ENCODE peak calls at places on chromosomes 5 and 9, in seven cellular contexts. G is aorta, V is GM23248, U is fibroblast of pulmonary artery, N is bronchial epithelial cell, T is AG04450, S is OCI-LY7. W is an unnamed sample.

GRCh38 chr5:179840321-179840720 is 18.3 kb downstream of the MRNIP start:
- DNase-seq in U (no peak), S (no peak), T (no peak), N (no peak), V (no peak), G (no peak), W (peak; percentile 41)

GRCh38 chr9:131657890-131658752 is 81.8 kb downstream of the RAPGEF1 start:
- DNase-seq in N (peak; percentile 97), S (peak; percentile 41), G (no peak), T (peak; percentile 76), V (peak; percentile 93), U (peak; percentile 90), W (no peak)

GRCh38 chr5:181044093-181044599 is 4.1 kb downstream of the BTNL9 start:
- DNase-seq in T (no peak), S (peak; percentile 53), U (no peak), V (no peak), G (peak; percentile 55), N (no peak), W (peak; percentile 65)

GRCh38 chr5:142499591-142500384 is 175.0 kb upstream of the SPRY4 start:
- DNase-seq in V (no peak), S (no peak), G (no peak), U (no peak), T (no peak), N (no peak), W (no peak)

GRCh38 chr9:133883356-133883755 is 108.8 kb downstream of the VAV2 start:
- DNase-seq in V (peak; percentile 20), U (no peak), S (no peak), N (peak; percentile 93), T (no peak), G (no peak), W (no peak)

GRCh38 chr5:61304611-61305369 is 27.3 kb upstream of the ZSWIM6 start:
- DNase-seq in N (peak; percentile 100), S (no peak), G (no peak), U (peak; percentile 97), V (peak; percentile 96), T (peak; percentile 58), W (no peak)

GRCh38 chr5:89213584-89213983 is 330.6 kb upstream of the MEF2C start:
- DNase-seq in G (peak; percentile 76), S (no peak), N (no peak), V (peak; percentile 76), T (peak; percentile 13), U (peak; percentile 50), W (no peak)

GRCh38 chr5:124685404-124685930 is 61.0 kb downstream of the ZNF608 start:
- DNase-seq in T (no peak), N (no peak), S (no peak), U (no peak), V (no peak), G (no peak), W (no peak)

GRCh38 chr5:13976867-13977479 is 32.5 kb upstream of the DNAH5 start:
- DNase-seq in N (peak; percentile 56), T (no peak), G (no peak), V (peak; percentile 72), U (peak; percentile 56), S (peak; percentile 13), W (no peak)

GRCh38 chr9:32395483-32396216 is 11.2 kb downstream of the ACO1 start:
- DNase-seq in S (no peak), T (peak; percentile 83), U (peak; percentile 96), G (peak; percentile 75), V (peak; percentile 97), N (peak; percentile 85), W (no peak)

GRCh38 chr5:149857499-149857898 is 87.1 kb downstream of the PDE6A start:
- DNase-seq in V (no peak), U (peak; percentile 87), N (peak; percentile 68), G (no peak), T (no peak), S (no peak), W (peak; percentile 54)

GRCh38 chr9:134344068-134344820 is 18.0 kb downstream of the RXRA start:
- DNase-seq in G (no peak), U (no peak), V (no peak), T (no peak), N (no peak), S (no peak), W (peak; percentile 87)

GRCh38 chr5:112529525-112529924 is 110.4 kb upstream of the EPB41L4A start:
- DNase-seq in V (no peak), T (no peak), N (peak; percentile 48), S (peak; percentile 24), U (peak; percentile 26), G (no peak), W (no peak)

GRCh38 chr9:132214027-132214622 is 52.3 kb downstream of the NTNG2 start:
- DNase-seq in N (peak; percentile 83), T (peak; percentile 75), G (peak; percentile 91), V (peak; percentile 95), S (no peak), U (peak; percentile 89), W (no peak)

GRCh38 chr5:52838306-52839015 is 50.7 kb downstream of the ITGA1 start:
- DNase-seq in T (no peak), V (peak; percentile 31), S (no peak), N (peak; percentile 48), G (peak; percentile 76), U (no peak), W (no peak)

GRCh38 chr5:136123236-136123768 is 9.3 kb upstream of the SMAD5 start:
- DNase-seq in U (no peak), N (peak; percentile 98), T (no peak), G (no peak), V (peak; percentile 36), S (no peak), W (no peak)

GRCh38 chr5:50655810-50656205 is 10.6 kb upstream of the PARP8 start:
- DNase-seq in V (no peak), G (no peak), S (no peak), U (no peak), N (peak; percentile 65), T (no peak), W (no peak)

GRCh38 chr9:84778537-84778936 is 109.0 kb downstream of the NTRK2 start:
- DNase-seq in G (no peak), T (no peak), N (no peak), V (no peak), U (no peak), S (no peak), W (no peak)

GRCh38 chr5:136769900-136770684 is 404.7 kb upstream of the TRPC7 start:
- DNase-seq in U (peak; percentile 79), T (peak; percentile 21), V (peak; percentile 83), N (peak; percentile 64), G (peak; percentile 84), S (peak; percentile 62), W (no peak)

GRCh38 chr5:170985486-170985885 is 123.7 kb downstream of the RANBP17 start:
- DNase-seq in U (peak; percentile 46), V (peak; percentile 1), G (no peak), S (no peak), T (no peak), N (peak; percentile 22), W (no peak)

GRCh38 chr9:121009657-121010056 is 40.4 kb downstream of the C5 start:
- DNase-seq in G (no peak), S (no peak), T (no peak), V (no peak), U (no peak), N (no peak), W (no peak)

DNA sequence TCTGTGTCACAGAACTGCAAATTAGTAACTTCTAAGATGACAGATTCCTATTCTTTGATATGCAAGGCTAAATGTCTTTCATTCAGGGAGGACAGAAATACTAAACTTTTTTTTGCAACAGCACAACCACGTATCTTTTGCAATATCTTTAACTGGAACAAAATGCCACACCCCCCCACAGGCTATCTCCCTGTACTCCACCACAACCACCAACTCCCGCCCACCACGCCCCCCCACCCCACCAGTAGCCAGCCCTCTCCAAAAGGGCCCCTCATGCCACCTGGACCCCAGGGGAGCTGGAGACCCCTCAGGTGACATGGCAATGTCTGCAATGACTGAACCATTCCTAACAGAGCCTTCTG is 131.8 kb downstream of the ROR2 start:
- DNase-seq in V (no peak), N (no peak), U (no peak), G (no peak), S (no peak), T (no peak), W (no peak)
- H3K4me3 ChIP-seq in V (peak overlapping the region; percentile 62), N (no peak overlapping the region), U (peak overlapping the region; percentile 44), G (no peak overlapping the region), S (no peak overlapping the region), T (no peak overlapping the region), W (no peak overlapping the region)

GRCh38 chr9:137030006-137030405 is 1.9 kb downstream of the FUT7 start:
- DNase-seq in S (no peak), G (no peak), U (no peak), N (no peak), T (no peak), V (no peak), W (peak; percentile 86)

GRCh38 chr9:137031904-137032639 is at the start of gene FUT7:
- DNase-seq in G (no peak), N (no peak), S (peak; percentile 51), V (no peak), T (no peak), U (no peak), W (peak; percentile 92)

GRCh38 chr9:137030931-137031527 is 859 bp downstream of the FUT7 start:
- DNase-seq in U (no peak), G (no peak), V (no peak), S (no peak), N (no peak), T (no peak), W (peak; percentile 82)

GRCh38 chr9:137029058-137029922 is 1.3 kb upstream of the ABCA2 start:
- DNase-seq in N (peak; percentile 23), V (peak; percentile 69), U (peak; percentile 56), S (peak; percentile 78), T (no peak), G (peak; percentile 92), W (peak; percentile 95)

DNA sequence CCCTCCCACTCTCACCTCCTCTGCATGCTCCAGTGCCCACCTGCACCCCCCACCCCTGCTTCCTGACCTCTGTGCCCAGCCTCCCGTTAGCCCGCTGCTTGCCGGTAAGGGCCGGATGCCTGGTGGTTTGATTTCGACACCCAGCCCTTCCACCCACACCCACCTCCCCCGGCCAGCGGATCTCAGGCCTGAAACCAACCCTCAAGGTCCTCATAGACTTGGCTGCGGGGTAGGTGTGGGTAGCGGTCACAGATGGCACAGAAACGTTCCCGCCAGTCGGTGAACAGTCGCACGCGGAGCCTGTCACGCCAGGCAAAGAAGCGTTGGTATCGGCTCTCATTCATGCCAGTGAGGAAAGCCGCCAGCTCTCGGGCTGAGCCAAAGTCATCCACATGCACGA is 1.4 kb downstream of the FUT7 start:
- DNase-seq in G (no peak), T (no peak), N (no peak), U (no peak), V (no peak), S (peak; percentile 33), W (peak; percentile 95)
- H3K4me3 ChIP-seq in G (no peak overlapping the region), T (no peak overlapping the region), N (no peak overlapping the region), U (no peak overlapping the region), V (no peak overlapping the region), S (no peak overlapping the region), W (peak overlapping the region; percentile 86)

DNA sequence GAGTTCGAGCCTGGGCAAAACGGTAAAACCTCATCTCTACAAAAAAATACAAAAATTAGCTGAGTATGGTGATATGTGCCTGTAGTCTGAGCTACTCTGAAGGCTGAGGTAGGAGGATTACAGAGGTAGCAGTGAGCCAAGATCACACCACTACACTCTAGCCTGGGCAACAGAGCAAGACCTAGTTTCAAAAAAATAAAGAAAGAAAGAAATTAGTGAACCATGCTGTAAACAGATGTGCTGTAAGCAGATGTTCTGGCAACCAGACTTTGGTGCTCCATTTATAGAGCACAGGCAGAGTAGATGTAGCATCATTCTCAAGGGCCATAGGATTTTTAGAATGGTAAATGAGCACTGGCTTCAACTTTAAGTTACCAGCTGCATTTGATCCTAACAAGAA is 115.4 kb downstream of the ST8SIA4 start:
- DNase-seq in G (no peak), N (no peak), U (no peak), T (no peak), V (no peak), S (peak; percentile 83), W (no peak)
- H3K4me3 ChIP-seq in G (no peak overlapping the region), N (no peak overlapping the region), U (no peak overlapping the region), T (no peak overlapping the region), V (no peak overlapping the region), S (peak overlapping the region; percentile 10), W (no peak overlapping the region)

GRCh38 chr9:5110867-5111681 is 74.4 kb downstream of the INSL6 start:
- DNase-seq in S (no peak), G (peak; percentile 72), N (no peak), T (no peak), V (no peak), U (no peak), W (peak; percentile 69)
- H3K4me3 ChIP-seq in S (no peak overlapping the region), G (no peak overlapping the region), N (no peak overlapping the region), T (no peak overlapping the region), V (no peak overlapping the region), U (no peak overlapping the region), W (no peak overlapping the region)